ENCODE peak calls at places on chromosome 14, in six cellular contexts. C is IMR-90, L is HCT116, Z is HepG2, R is K562, Y is H1. I is an unnamed sample.

GRCh38 chr14:28577187-28577586 is 189.4 kb upstream of the FOXG1 start:
- DNase-seq in C (no peak), L (no peak), Z (no peak), R (no peak), Y (no peak), I (no peak)

GRCh38 chr14:91484744-91485143 is 25.4 kb downstream of the PPP4R3A start:
- DNase-seq in C (no peak), L (no peak), Z (no peak), R (no peak), Y (no peak), I (no peak)

GRCh38 chr14:103558071-103558882 is 4.2 kb downstream of the BAG5 start:
- DNase-seq in C (peak), L (no peak), Z (no peak), R (no peak), Y (no peak), I (no peak)

GRCh38 chr14:24392327-24393098 is 6.3 kb upstream of the NYNRIN start:
- DNase-seq in C (peak), L (peak), Z (no peak), R (peak), Y (no peak), I (peak)

GRCh38 chr14:81471062-81471461 is 62.6 kb downstream of the SEL1L start:
- DNase-seq in C (no peak), L (no peak), Z (no peak), R (no peak), Y (no peak), I (no peak)

GRCh38 chr14:67395876-67396189 is 16.1 kb downstream of the PLEK2 start:
- DNase-seq in C (no peak), L (no peak), Z (no peak), R (no peak), Y (no peak), I (no peak)

GRCh38 chr14:67532998-67533753 is at the start of gene PLEKHH1:
- DNase-seq in C (peak), L (peak), Z (peak), R (peak), Y (peak), I (peak)

GRCh38 chr14:103095210-103095778 is 769 bp downstream of the EXOC3L4 start:
- DNase-seq in C (no peak), L (no peak), Z (no peak), R (no peak), Y (no peak), I (no peak)

GRCh38 chr14:34013714-34014055 is 62.8 kb upstream of the EGLN3 start:
- DNase-seq in C (no peak), L (no peak), Z (no peak), R (no peak), Y (no peak), I (no peak)

GRCh38 chr14:24312736-24313507 is 1.6 kb downstream of the LTB4R start:
- DNase-seq in C (peak), L (no peak), Z (no peak), R (no peak), Y (no peak), I (no peak)

GRCh38 chr14:79098324-79098723 is 928.2 kb downstream of the NRXN3 start:
- DNase-seq in C (no peak), L (no peak), Z (no peak), R (no peak), Y (no peak), I (no peak)

GRCh38 chr14:102928412-102929348 is 6.2 kb downstream of the AMN start:
- DNase-seq in C (peak), L (peak), Z (no peak), R (no peak), Y (no peak), I (no peak)

GRCh38 chr14:21308479-21309237 is 28.8 kb downstream of the RPGRIP1 start:
- DNase-seq in C (peak), L (peak), Z (peak), R (peak), Y (peak), I (peak)

GRCh38 chr14:72613196-72613974 is 280.5 kb downstream of the DPF3 start:
- DNase-seq in C (no peak), L (no peak), Z (no peak), R (no peak), Y (no peak), I (no peak)

GRCh38 chr14:32364941-32365340 is 35.8 kb downstream of the AKAP6 start:
- DNase-seq in C (no peak), L (no peak), Z (no peak), R (no peak), Y (no peak), I (no peak)
- TF ChIP-seq CEBPB in C (no peak), L (no peak), Z (no peak), R (no peak), Y (no peak), I (no peak)

GRCh38 chr14:64296561-64296960 is 2.4 kb upstream of the ESR2 start:
- DNase-seq in C (peak), L (no peak), Z (no peak), R (no peak), Y (no peak), I (no peak)
- TF ChIP-seq CEBPB in C (no peak), L (no peak), Z (no peak), R (no peak), Y (no peak), I (no peak)

DNA sequence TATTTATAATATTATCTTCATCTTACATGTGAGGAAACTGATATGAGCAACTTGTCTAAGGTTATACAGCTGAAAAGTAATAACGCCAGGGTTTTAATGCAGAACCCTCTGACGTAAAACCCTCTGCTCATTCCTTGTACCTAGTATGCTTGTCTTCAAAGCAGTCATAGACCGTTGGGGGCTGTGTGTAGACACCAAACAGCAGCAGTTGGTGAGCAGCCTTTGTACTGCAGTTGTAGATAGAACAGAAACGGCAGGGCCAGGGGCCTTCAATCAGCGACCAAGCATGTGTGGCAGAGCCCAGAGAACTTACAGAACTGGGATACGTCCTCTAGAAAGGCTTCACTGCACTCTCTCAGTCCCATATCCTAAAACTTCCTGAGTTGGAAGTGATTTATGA is 28.1 kb downstream of the EVL start:
- DNase-seq in C (no peak), L (no peak), Z (no peak), R (no peak), Y (no peak), I (no peak)
- TF ChIP-seq CEBPB in C (no peak), L (no peak), Z (no peak), R (no peak), Y (no peak), I (no peak)

GRCh38 chr14:36099619-36100018 is 76.9 kb downstream of the PTCSC3 start:
- DNase-seq in C (no peak), L (no peak), Z (no peak), R (no peak), Y (no peak), I (no peak)

GRCh38 chr14:36105401-36105800 is 71.1 kb downstream of the PTCSC3 start:
- DNase-seq in C (no peak), L (peak), Z (peak), R (no peak), Y (no peak), I (peak)
- TF ChIP-seq CEBPB in C (no peak), L (no peak), Z (no peak), R (no peak), Y (no peak), I (no peak)

GRCh38 chr14:105165761-105166485 is 2.7 kb downstream of the JAG2 start:
- DNase-seq in C (no peak), L (no peak), Z (no peak), R (no peak), Y (no peak), I (no peak)
- TF ChIP-seq CEBPB in C (no peak), L (no peak), Z (no peak), R (no peak), Y (no peak), I (no peak)

GRCh38 chr14:100684961-100685360 is 41.7 kb upstream of the DLK1 start:
- DNase-seq in C (no peak), L (no peak), Z (no peak), R (no peak), Y (no peak), I (no peak)

GRCh38 chr14:100687386-100687785 is 39.3 kb upstream of the DLK1 start:
- DNase-seq in C (no peak), L (no peak), Z (no peak), R (no peak), Y (no peak), I (no peak)

GRCh38 chr14:100688598-100689499 is 37.8 kb upstream of the DLK1 start:
- DNase-seq in C (peak), L (peak), Z (no peak), R (no peak), Y (no peak), I (peak)

GRCh38 chr14:100688051-100688450 is 38.6 kb upstream of the DLK1 start:
- DNase-seq in C (no peak), L (no peak), Z (no peak), R (no peak), Y (no peak), I (no peak)

GRCh38 chr14:100686858-100687257 is 39.8 kb upstream of the DLK1 start:
- DNase-seq in C (no peak), L (no peak), Z (no peak), R (no peak), Y (no peak), I (no peak)
- TF ChIP-seq CEBPB in C (no peak), L (no peak), Z (no peak), R (no peak), Y (no peak), I (no peak)

GRCh38 chr14:95428557-95428956 is 87.9 kb downstream of the SYNE3 start:
- DNase-seq in C (no peak), L (no peak), Z (no peak), R (no peak), Y (no peak), I (no peak)

GRCh38 chr14:95431199-95432145 is 85.0 kb downstream of the SYNE3 start:
- DNase-seq in C (peak), L (no peak), Z (no peak), R (peak), Y (no peak), I (peak)

GRCh38 chr14:95434161-95434560 is 82.3 kb downstream of the SYNE3 start:
- DNase-seq in C (no peak), L (no peak), Z (no peak), R (no peak), Y (no peak), I (no peak)

GRCh38 chr14:95433094-95433478 is 83.4 kb downstream of the SYNE3 start:
- DNase-seq in C (no peak), L (no peak), Z (no peak), R (no peak), Y (no peak), I (no peak)

DNA sequence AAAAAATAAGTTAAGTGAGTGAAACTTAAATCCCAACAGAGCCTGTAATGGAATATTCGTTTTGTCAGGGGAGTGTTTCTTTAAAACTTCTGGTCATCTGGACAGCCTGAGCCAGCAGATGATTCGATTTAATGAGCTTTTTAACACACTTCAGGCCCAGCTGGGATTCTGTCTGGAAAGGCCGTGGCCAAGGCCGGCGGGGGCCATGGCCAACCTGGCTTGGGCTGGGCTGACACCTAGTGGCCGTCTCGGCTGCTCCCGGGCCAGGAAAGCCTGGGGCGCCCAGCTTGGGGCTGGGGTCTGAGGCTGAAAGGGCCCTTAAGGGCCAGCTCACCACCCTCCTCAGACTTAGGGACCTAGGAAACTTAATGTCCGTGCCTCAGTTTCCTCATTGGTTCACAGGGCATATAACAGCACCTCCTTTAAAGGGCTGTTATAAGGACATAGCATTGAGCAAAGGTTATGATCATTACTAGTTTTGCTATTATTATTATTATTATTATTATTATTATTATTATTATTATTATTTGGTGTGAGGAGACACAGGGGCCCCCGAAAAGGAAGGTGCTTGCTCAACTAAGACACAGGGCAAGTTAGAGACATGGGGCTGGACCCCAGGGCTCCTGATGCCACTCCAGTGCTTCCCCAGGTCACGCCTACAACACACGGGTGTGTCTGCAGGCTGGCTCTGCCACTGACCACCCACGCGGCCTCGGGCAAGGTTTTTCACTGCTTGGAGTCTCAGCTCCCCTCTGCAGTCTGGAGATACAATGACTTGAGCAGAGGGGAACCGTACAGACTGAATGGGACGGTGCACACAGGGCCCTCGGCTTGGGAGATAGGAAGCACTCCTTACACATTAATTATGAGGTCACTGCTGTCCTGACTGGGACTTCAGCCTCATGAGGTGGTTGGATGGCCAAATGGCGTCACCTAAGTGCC is 84.0 kb downstream of the SYNE3 start:
- DNase-seq in C (peak), L (no peak), Z (peak), R (peak), Y (no peak), I (peak)
- TF ChIP-seq CEBPB in C (no peak), L (no peak), Z (no peak), R (no peak), Y (no peak), I (no peak)

GRCh38 chr14:73997944-73998451 is 21.1 kb downstream of the ENTPD5 start:
- DNase-seq in C (no peak), L (no peak), Z (peak), R (no peak), Y (no peak), I (no peak)
- TF ChIP-seq CEBPB in C (no peak), L (no peak), Z (no peak), R (no peak), Y (no peak), I (no peak)

DNA sequence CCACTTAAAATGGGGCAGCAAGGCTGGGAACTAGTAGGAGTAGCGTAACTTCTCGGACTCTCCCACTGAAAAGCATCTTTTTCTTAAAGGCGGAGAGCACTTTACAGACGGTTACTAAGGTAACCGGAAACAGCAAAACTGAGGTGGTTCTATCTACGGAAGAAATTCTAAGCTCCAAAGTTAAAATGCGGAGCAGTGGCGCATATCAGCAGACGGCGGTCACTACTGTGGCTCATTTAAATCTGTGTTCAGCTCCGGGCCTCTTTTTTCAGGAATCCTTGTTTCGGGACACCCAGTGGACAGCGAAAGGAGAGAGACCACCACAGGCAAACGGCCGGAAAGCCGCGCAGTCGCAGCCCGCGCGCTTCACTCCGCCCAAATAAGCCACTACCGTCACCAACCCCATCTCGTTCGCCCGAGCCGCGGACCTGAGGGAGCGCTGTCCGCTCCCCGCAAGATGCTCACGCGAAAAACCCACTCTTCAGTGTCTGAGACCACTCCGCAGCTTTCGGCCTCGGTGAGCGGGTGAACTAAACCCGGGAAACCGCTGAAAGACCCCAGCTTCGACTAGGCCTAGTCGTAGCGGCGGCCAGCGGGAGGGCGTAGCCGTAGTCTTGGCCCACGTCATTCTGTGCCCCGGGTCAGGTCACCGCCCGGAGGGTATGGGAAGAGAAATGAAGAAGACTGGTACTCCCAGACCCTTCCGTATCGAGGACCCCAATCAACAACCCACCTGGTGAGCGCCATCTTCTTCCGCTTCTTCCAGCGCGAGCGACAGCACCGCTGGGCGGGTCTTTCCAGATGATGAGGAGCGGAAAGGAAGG is at the start of gene SNW1:
- DNase-seq in C (peak), L (peak), Z (peak), R (peak), Y (peak), I (peak)
- TF ChIP-seq CEBPB in C (no peak), L (no peak), Z (no peak), R (no peak), Y (no peak), I (no peak)

I was measured in A549.